ENCODE peak calls at places on chromosomes 1 and 21, in seven cellular contexts. Z is CD4-positive, alpha-beta T cell; Y is ELR; U is COR-L47; R is activated naive CD8-positive, alpha-beta T cell treated with anti-CD3 and anti-CD28 coated beads, Interleukin-2, amount 50 U/mL, for 24 hours; O is colonic mucosa; C is T-helper 2 cell. M is an unnamed sample.
A peak's percentile ranks its signal among the peaks of the same experiment; 100 is the strongest.

GRCh38 chr21:45003331-45004058 is 63.7 kb downstream of the SLX9 start:
- DNase-seq in Z (no peak), O (no peak), C (no peak), R (no peak), Y (no peak), U (no peak), M (peak; percentile 1)

GRCh38 chr1:36387141-36387949 is 1.6 kb upstream of the STK40 start:
- DNase-seq in C (peak; percentile 50), Y (peak; percentile 74), Z (no peak), O (no peak), R (no peak), U (no peak), M (no peak)

GRCh38 chr1:6205849-6206845 is at the start of gene RNF207:
- DNase-seq in O (peak; percentile 70), Z (peak; percentile 29), Y (peak; percentile 86), R (peak; percentile 69), U (no peak), C (peak; percentile 61), M (peak; percentile 35)

GRCh38 chr1:52240592-52240991 is 98.7 kb downstream of the ZFYVE9 start:
- DNase-seq in R (no peak), Y (peak; percentile 19), Z (no peak), U (no peak), O (no peak), C (no peak), M (no peak)

GRCh38 chr1:147625274-147625986 is 44.9 kb downstream of the ACP6 start:
- DNase-seq in Y (no peak), O (no peak), U (peak; percentile 40), R (no peak), C (no peak), Z (no peak), M (no peak)

GRCh38 chr1:181097242-181097641 is 8.7 kb downstream of the IER5 start:
- DNase-seq in O (no peak), Y (peak; percentile 46), C (no peak), Z (no peak), R (no peak), U (no peak), M (no peak)

GRCh38 chr1:7962011-7962335 is 462 bp downstream of the PARK7 start:
- DNase-seq in C (peak; percentile 70), O (no peak), R (no peak), U (no peak), Y (no peak), Z (no peak), M (no peak)

GRCh38 chr21:43936186-43936967 is 71.4 kb downstream of the AGPAT3 start:
- DNase-seq in O (no peak), Y (no peak), Z (no peak), C (no peak), U (no peak), R (no peak), M (no peak)

GRCh38 chr1:183838221-183838620 is 33.3 kb downstream of the RGL1 start:
- DNase-seq in U (no peak), C (no peak), Z (no peak), O (no peak), Y (no peak), R (no peak), M (no peak)

GRCh38 chr1:11598461-11598860 is 55.8 kb downstream of the FBXO2 start:
- DNase-seq in Z (no peak), R (no peak), Y (peak; percentile 39), U (no peak), O (no peak), C (no peak), M (no peak)

GRCh38 chr1:40264354-40264781 is 6.3 kb downstream of the ZMPSTE24 start:
- DNase-seq in O (no peak), C (peak; percentile 42), U (no peak), Z (no peak), Y (no peak), R (peak; percentile 22), M (no peak)

GRCh38 chr1:2606806-2607680 is 20.5 kb downstream of the PRXL2B start:
- DNase-seq in Z (no peak), U (no peak), R (no peak), Y (no peak), O (no peak), C (no peak), M (no peak)

GRCh38 chr1:246517391-246517790 is 10.3 kb upstream of the SMYD3 start:
- DNase-seq in C (no peak), Y (no peak), Z (no peak), U (no peak), R (no peak), O (no peak), M (no peak)

GRCh38 chr1:219072329-219072728 is 101.3 kb upstream of the LYPLAL1 start:
- DNase-seq in C (no peak), O (no peak), U (no peak), Y (no peak), Z (no peak), R (no peak), M (no peak)

GRCh38 chr1:192272732-192273131 is 44.1 kb upstream of the RGS21 start:
- DNase-seq in C (no peak), Y (no peak), Z (no peak), R (no peak), O (no peak), U (no peak), M (no peak)

GRCh38 chr1:35603468-35603867 is 30.4 kb downstream of the TFAP2E start:
- DNase-seq in O (no peak), C (no peak), R (no peak), Z (no peak), Y (no peak), U (no peak), M (no peak)

GRCh38 chr1:15523922-15524282 is at the start of gene CASP9:
- DNase-seq in U (no peak), C (no peak), Y (no peak), O (no peak), Z (no peak), R (no peak), M (no peak)

GRCh38 chr1:245074232-245074747 is 80.5 kb upstream of the KIF26B start:
- DNase-seq in R (no peak), O (no peak), U (no peak), Y (peak; percentile 42), C (no peak), Z (no peak), M (no peak)

GRCh38 chr1:11374079-11374747 is 101.2 kb downstream of the UBIAD1 start:
- DNase-seq in Y (peak; percentile 4), R (no peak), Z (no peak), U (no peak), O (no peak), C (peak; percentile 49), M (no peak)

GRCh38 chr1:174215766-174216165 is 56.4 kb downstream of the RABGAP1L start:
- DNase-seq in C (no peak), Y (no peak), U (no peak), O (no peak), Z (no peak), R (no peak), M (no peak)

GRCh38 chr1:113405573-113405972 is 15.3 kb downstream of the MAGI3 start:
- DNase-seq in O (no peak), Z (no peak), R (no peak), C (no peak), Y (no peak), U (no peak), M (no peak)

GRCh38 chr1:207002731-207003146 is 29.8 kb downstream of the C1orf116 start:
- DNase-seq in C (no peak), U (no peak), O (no peak), Z (no peak), R (no peak), Y (no peak), M (no peak)

GRCh38 chr1:111988743-111989453 is 570 bp downstream of the KCND3 start:
- DNase-seq in Z (no peak), R (peak; percentile 4), U (no peak), C (no peak), O (peak; percentile 23), Y (no peak), M (no peak)

GRCh38 chr1:87117761-87118160 is 203.3 kb downstream of the HS2ST1 start:
- DNase-seq in Y (peak; percentile 64), Z (no peak), C (no peak), U (no peak), O (no peak), R (no peak), M (no peak)

GRCh38 chr21:26641062-26641461 is 68.0 kb upstream of the CYYR1 start:
- DNase-seq in R (no peak), Z (no peak), O (no peak), Y (no peak), C (no peak), U (no peak), M (no peak)